ENCODE peak calls at places on chromosomes 12 and 14, in seven cellular contexts. N is MM.1S; V is effector memory CD4-positive, alpha-beta T cell; L is CD4-positive, alpha-beta T cell; E is upper lobe of left lung; K is Karpas-422; O is testis. Y is an unnamed sample.

GRCh38 chr14:95432152-95433093 is 84.0 kb downstream of the SYNE3 start:
- DNase-seq in O (peak; percentile 75), V (no peak), N (no peak), L (no peak), E (peak; percentile 84), K (peak; percentile 80), Y (peak; percentile 39)

GRCh38 chr14:64928239-64929002 is 14.1 kb downstream of the GPX2 start:
- DNase-seq in E (no peak), K (no peak), L (no peak), N (peak; percentile 29), V (no peak), O (no peak), Y (no peak)

GRCh38 chr12:7060353-7060954 is at the start of gene C1S:
- DNase-seq in K (no peak), V (no peak), E (peak; percentile 37), O (peak; percentile 81), N (no peak), L (no peak), Y (peak; percentile 5)

GRCh38 chr12:119835068-119835467 is 42.1 kb downstream of the CIT start:
- DNase-seq in O (no peak), L (no peak), V (no peak), E (no peak), K (no peak), N (no peak), Y (no peak)

GRCh38 chr14:63654346-63654745 is 12.7 kb upstream of the WDR89 start:
- DNase-seq in V (no peak), L (no peak), O (no peak), K (no peak), N (no peak), E (no peak), Y (no peak)

GRCh38 chr12:54579696-54580333 is 8.6 kb downstream of the PPP1R1A start:
- DNase-seq in N (peak; percentile 79), E (peak; percentile 43), V (peak; percentile 51), O (peak; percentile 92), L (peak; percentile 66), K (peak; percentile 92), Y (peak; percentile 88)

GRCh38 chr12:123149088-123149827 is 1.6 kb downstream of the PITPNM2 start:
- DNase-seq in O (peak; percentile 52), V (no peak), N (no peak), L (no peak), E (no peak), K (no peak), Y (no peak)

GRCh38 chr12:77152623-77153193 is 87.3 kb upstream of the E2F7 start:
- DNase-seq in V (no peak), L (no peak), K (no peak), O (no peak), E (no peak), N (no peak), Y (no peak)

GRCh38 chr12:93476555-93476954 is 9.2 kb downstream of the MRPL42 start:
- DNase-seq in E (no peak), N (no peak), K (no peak), O (no peak), V (no peak), L (no peak), Y (no peak)

GRCh38 chr12:69966839-69967238 is 141.8 kb downstream of the MYRFL start:
- DNase-seq in V (no peak), L (no peak), E (no peak), K (no peak), N (no peak), O (no peak), Y (no peak)

GRCh38 chr14:99190696-99191662 is 81.0 kb downstream of the BCL11B start:
- DNase-seq in O (no peak), E (no peak), V (no peak), K (peak; percentile 49), N (no peak), L (peak; percentile 31), Y (no peak)

GRCh38 chr12:54725233-54725843 is 77.2 kb upstream of the DCD start:
- DNase-seq in V (no peak), O (peak; percentile 17), L (no peak), K (peak; percentile 46), N (peak; percentile 55), E (no peak), Y (no peak)

GRCh38 chr14:21924479-21924878 is 250.9 kb upstream of the OR4E1 start:
- DNase-seq in V (peak; percentile 27), L (peak; percentile 54), E (no peak), O (no peak), K (peak; percentile 72), N (peak; percentile 46), Y (no peak)

GRCh38 chr14:33675415-33676130 is 275.3 kb downstream of the EGLN3 start:
- DNase-seq in N (no peak), L (no peak), O (no peak), K (peak; percentile 68), E (no peak), V (no peak), Y (no peak)

GRCh38 chr12:92570056-92570753 is 132.6 kb upstream of the PLEKHG7 start:
- DNase-seq in K (peak; percentile 71), E (no peak), N (peak; percentile 87), L (peak; percentile 23), V (no peak), O (peak; percentile 86), Y (peak; percentile 38)

GRCh38 chr14:32430326-32430725 is 101.2 kb downstream of the AKAP6 start:
- DNase-seq in L (no peak), K (no peak), V (no peak), N (peak; percentile 64), E (no peak), O (no peak), Y (no peak)

GRCh38 chr14:105168496-105168978 is at the start of gene JAG2:
- DNase-seq in L (peak; percentile 33), O (peak; percentile 82), N (peak; percentile 26), E (peak; percentile 91), V (peak; percentile 44), K (peak; percentile 75), Y (peak; percentile 18)

GRCh38 chr12:121711925-121712461 is 559 bp upstream of the TMEM120B start:
- DNase-seq in K (peak; percentile 69), V (no peak), O (peak; percentile 49), N (no peak), E (peak; percentile 88), L (no peak), Y (peak; percentile 48)

GRCh38 chr12:68481181-68481941 is 129.3 kb upstream of the RAP1B start:
- DNase-seq in E (no peak), L (no peak), K (no peak), O (no peak), N (peak; percentile 65), V (no peak), Y (no peak)

GRCh38 chr12:96510306-96510764 is 21.0 kb downstream of the CFAP54 start:
- DNase-seq in N (no peak), V (no peak), O (no peak), E (no peak), L (no peak), K (no peak), Y (no peak)

GRCh38 chr14:74913986-74914573 is 9.0 kb downstream of the RPS6KL1 start:
- DNase-seq in N (no peak), K (peak; percentile 90), V (no peak), O (peak; percentile 88), E (no peak), L (no peak), Y (peak; percentile 36)

GRCh38 chr12:75556306-75556899 is 45.0 kb upstream of the KRR1 start:
- DNase-seq in L (no peak), V (no peak), O (no peak), E (no peak), N (no peak), K (no peak), Y (no peak)

DNA sequence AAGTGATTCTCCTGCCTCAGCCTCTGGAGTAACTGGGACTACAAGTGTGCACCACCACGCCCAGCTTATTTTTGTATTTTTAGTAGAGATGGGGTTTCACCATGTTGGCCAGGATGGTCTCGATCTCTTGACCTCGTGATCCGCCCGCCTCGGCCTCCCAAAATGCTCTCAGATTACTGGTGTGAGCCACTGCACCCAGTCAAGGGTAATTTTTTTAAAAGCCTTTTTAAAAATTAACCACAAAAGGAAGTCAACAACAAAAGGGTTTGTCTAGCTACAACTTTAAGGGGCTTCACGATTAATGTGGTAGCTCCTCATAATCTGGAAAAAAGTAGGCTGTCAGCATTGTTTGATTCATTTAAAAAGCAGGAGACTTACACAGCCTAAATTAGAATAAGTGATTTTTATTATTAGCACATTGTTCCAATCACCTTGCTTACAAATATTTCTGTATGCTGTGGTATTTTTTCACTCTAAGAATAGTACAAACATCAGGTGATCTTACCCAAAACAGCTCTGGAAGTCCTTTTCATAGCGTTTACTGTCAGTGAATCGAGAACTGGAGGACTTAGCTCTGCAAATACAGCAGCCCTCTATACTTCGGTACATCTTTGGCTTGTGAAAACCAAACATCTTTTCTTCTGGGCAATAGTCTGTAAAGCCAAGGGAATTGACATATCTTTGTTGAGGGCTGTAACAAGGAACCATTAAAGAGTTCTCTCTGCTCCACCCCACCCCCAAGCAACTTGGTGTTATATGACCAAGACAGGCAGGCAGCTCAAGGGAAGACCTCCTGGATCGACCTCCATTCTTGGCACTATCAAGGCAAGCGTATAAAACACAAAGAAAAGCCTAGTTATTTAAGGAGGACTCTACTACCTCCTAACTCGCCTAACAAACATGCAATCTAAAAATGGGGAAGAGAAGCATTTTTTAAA is 28.1 kb downstream of the SINHCAF start:
- DNase-seq in K (no peak), V (no peak), E (no peak), N (peak; percentile 27), O (no peak), L (no peak), Y (no peak)
- H3K27ac ChIP-seq in K (peak overlapping the region; percentile 53), V (no peak overlapping the region), E (no peak overlapping the region), N (peak overlapping the region; percentile 77), O (no peak overlapping the region), L (no peak overlapping the region), Y (no peak overlapping the region)

DNA sequence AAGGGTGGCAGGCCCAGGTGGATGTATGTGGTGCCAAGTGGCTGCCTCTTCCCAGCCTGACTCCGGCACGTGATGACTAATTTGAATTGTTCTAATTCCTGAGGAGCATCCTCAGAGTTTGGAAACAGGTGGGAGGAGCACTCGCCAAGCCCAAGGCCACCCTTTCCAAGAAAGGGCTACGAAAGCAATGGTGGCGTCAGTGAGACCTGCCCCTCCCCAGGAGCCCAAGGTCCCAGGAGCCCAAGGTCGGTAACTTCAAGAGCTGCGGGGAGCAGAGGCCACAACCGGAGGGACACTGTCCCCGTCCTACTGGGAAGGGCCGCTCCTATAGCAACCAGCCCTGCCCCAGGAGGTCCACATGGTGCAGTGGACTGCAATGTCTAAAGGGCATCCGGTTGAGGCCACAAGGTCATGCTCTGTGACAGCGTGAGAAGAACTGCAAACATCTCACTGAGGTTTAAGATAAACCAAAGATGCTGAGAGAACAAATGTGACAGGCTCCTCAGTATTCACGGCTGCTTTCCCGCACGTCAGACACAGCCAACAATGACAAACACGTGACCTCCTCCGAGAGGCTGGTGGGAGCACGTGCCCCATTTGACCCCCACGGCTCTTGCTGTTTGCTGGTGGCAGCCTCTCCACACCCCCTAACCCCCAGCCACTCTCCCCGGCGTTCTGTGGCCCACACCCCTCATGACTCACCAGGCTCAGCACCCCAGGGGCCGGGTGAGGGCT is 79.6 kb downstream of the ITPK1 start:
- DNase-seq in O (peak; percentile 83), K (no peak), E (no peak), L (no peak), V (no peak), N (no peak), Y (no peak)
- H3K27ac ChIP-seq in O (peak overlapping the region; percentile 67), K (no peak overlapping the region), E (no peak overlapping the region), L (no peak overlapping the region), V (no peak overlapping the region), N (no peak overlapping the region), Y (peak overlapping the region; percentile 96)

GRCh38 chr14:55115861-55116245 is 13.2 kb upstream of the LGALS3 start:
- DNase-seq in N (no peak), O (no peak), K (peak; percentile 91), V (no peak), L (no peak), E (no peak), Y (no peak)
- H3K27ac ChIP-seq in N (no peak overlapping the region), O (peak overlapping the region; percentile 0), K (peak overlapping the region; percentile 9), V (no peak overlapping the region), L (no peak overlapping the region), E (no peak overlapping the region), Y (no peak overlapping the region)

GRCh38 chr14:50892255-50892654 is 20.4 kb downstream of the ABHD12B start:
- DNase-seq in L (no peak), N (no peak), V (no peak), K (no peak), E (no peak), O (no peak), Y (no peak)
- H3K27ac ChIP-seq in L (no peak overlapping the region), N (no peak overlapping the region), V (no peak overlapping the region), K (no peak overlapping the region), E (no peak overlapping the region), O (no peak overlapping the region), Y (no peak overlapping the region)